ENCODE peak calls at places on chromosomes 2 and 18, in eight cellular contexts. One of them, this sample, is unnamed. For H3K4me1, the result is how much of the 10 kb centered on the place peaks cover.

GRCh38 chr18:30487962-30488361 is 554.6 kb downstream of the DSC3 start:
- DNase-seq in heart left ventricle: no peak
- DNase-seq in IMR-90: no peak
- DNase-seq in endothelial cell of umbilical vein: no peak
- DNase-seq in left lung: no peak
- DNase-seq in heart right ventricle: no peak
- DNase-seq in colonic mucosa: no peak
- DNase-seq in body of pancreas: no peak
- DNase-seq in this sample: no peak

GRCh38 chr18:79381811-79382311 is 13.9 kb upstream of the NFATC1 start:
- DNase-seq in heart left ventricle: peak
- DNase-seq in IMR-90: no peak
- DNase-seq in endothelial cell of umbilical vein: no peak
- DNase-seq in left lung: no peak
- DNase-seq in heart right ventricle: no peak
- DNase-seq in colonic mucosa: no peak
- DNase-seq in body of pancreas: no peak
- DNase-seq in this sample: no peak

GRCh38 chr2:42085706-42086487 is 38.1 kb downstream of the PKDCC start:
- DNase-seq in heart left ventricle: no peak
- DNase-seq in IMR-90: no peak
- DNase-seq in endothelial cell of umbilical vein: no peak
- DNase-seq in left lung: no peak
- DNase-seq in heart right ventricle: no peak
- DNase-seq in colonic mucosa: no peak
- DNase-seq in body of pancreas: no peak
- DNase-seq in this sample: no peak

GRCh38 chr2:25825238-25825637 is 53.0 kb downstream of the ASXL2 start:
- DNase-seq in heart left ventricle: no peak
- DNase-seq in IMR-90: no peak
- DNase-seq in endothelial cell of umbilical vein: no peak
- DNase-seq in left lung: no peak
- DNase-seq in heart right ventricle: no peak
- DNase-seq in colonic mucosa: no peak
- DNase-seq in body of pancreas: no peak
- DNase-seq in this sample: no peak

GRCh38 chr2:47767880-47768609 is 14.9 kb upstream of the MSH6 start:
- DNase-seq in heart left ventricle: peak
- DNase-seq in IMR-90: peak
- DNase-seq in endothelial cell of umbilical vein: peak
- DNase-seq in left lung: peak
- DNase-seq in heart right ventricle: peak
- DNase-seq in colonic mucosa: peak
- DNase-seq in body of pancreas: peak
- DNase-seq in this sample: no peak

GRCh38 chr18:34283506-34283905 is 58.8 kb upstream of the NOL4 start:
- DNase-seq in heart left ventricle: no peak
- DNase-seq in IMR-90: no peak
- DNase-seq in endothelial cell of umbilical vein: no peak
- DNase-seq in left lung: no peak
- DNase-seq in heart right ventricle: no peak
- DNase-seq in colonic mucosa: no peak
- DNase-seq in body of pancreas: no peak
- DNase-seq in this sample: no peak

GRCh38 chr18:32974421-32975165 is 201.8 kb upstream of the KLHL14 start:
- DNase-seq in heart left ventricle: no peak
- DNase-seq in IMR-90: no peak
- DNase-seq in endothelial cell of umbilical vein: no peak
- DNase-seq in left lung: no peak
- DNase-seq in heart right ventricle: no peak
- DNase-seq in colonic mucosa: no peak
- DNase-seq in body of pancreas: no peak
- DNase-seq in this sample: no peak

GRCh38 chr2:96868555-96869280 is 1.2 kb downstream of the SEMA4C start:
- DNase-seq in heart left ventricle: peak
- DNase-seq in IMR-90: peak
- DNase-seq in endothelial cell of umbilical vein: peak
- DNase-seq in left lung: peak
- DNase-seq in heart right ventricle: peak
- DNase-seq in colonic mucosa: peak
- DNase-seq in body of pancreas: peak
- DNase-seq in this sample: no peak

GRCh38 chr2:120787512-120788348 is 52.1 kb downstream of the GLI2 start:
- DNase-seq in heart left ventricle: no peak
- DNase-seq in IMR-90: no peak
- DNase-seq in endothelial cell of umbilical vein: no peak
- DNase-seq in left lung: no peak
- DNase-seq in heart right ventricle: no peak
- DNase-seq in colonic mucosa: no peak
- DNase-seq in body of pancreas: no peak
- DNase-seq in this sample: no peak

GRCh38 chr2:37589298-37589697 is 82.1 kb downstream of the CDC42EP3 start:
- DNase-seq in heart left ventricle: no peak
- DNase-seq in IMR-90: peak
- DNase-seq in endothelial cell of umbilical vein: no peak
- DNase-seq in left lung: no peak
- DNase-seq in heart right ventricle: no peak
- DNase-seq in colonic mucosa: no peak
- DNase-seq in body of pancreas: no peak
- DNase-seq in this sample: no peak

GRCh38 chr2:37586663-37587409 is 84.6 kb downstream of the CDC42EP3 start:
- DNase-seq in heart left ventricle: no peak
- DNase-seq in IMR-90: no peak
- DNase-seq in endothelial cell of umbilical vein: no peak
- DNase-seq in left lung: no peak
- DNase-seq in heart right ventricle: no peak
- DNase-seq in colonic mucosa: no peak
- DNase-seq in body of pancreas: no peak
- DNase-seq in this sample: no peak

GRCh38 chr2:37585982-37586621 is 85.3 kb downstream of the CDC42EP3 start:
- DNase-seq in heart left ventricle: no peak
- DNase-seq in IMR-90: peak
- DNase-seq in endothelial cell of umbilical vein: peak
- DNase-seq in left lung: no peak
- DNase-seq in heart right ventricle: no peak
- DNase-seq in colonic mucosa: peak
- DNase-seq in body of pancreas: no peak
- DNase-seq in this sample: no peak

GRCh38 chr2:37588316-37588777 is 83.1 kb downstream of the CDC42EP3 start:
- DNase-seq in heart left ventricle: no peak
- DNase-seq in IMR-90: peak
- DNase-seq in endothelial cell of umbilical vein: peak
- DNase-seq in left lung: no peak
- DNase-seq in heart right ventricle: no peak
- DNase-seq in colonic mucosa: no peak
- DNase-seq in body of pancreas: peak
- DNase-seq in this sample: no peak

DNA sequence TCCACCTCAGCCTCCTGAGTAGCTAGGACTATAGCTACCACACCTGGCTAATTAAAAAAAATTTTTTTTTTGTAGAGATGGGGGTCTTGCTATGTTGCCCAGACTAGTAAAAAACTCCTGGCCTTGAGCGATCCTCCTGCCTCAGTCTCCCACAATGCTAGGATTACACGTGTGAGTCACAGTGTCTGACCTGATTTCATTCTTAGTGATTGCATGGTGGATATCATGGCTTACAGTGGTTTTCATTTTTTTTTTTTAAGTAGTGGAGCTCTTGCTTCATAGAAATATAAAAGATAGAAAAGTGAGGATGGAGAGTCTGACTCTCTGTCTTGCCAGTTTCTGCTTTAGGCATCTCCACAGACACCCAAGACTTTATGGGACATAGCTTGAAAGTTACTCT is 83.6 kb downstream of the CDC42EP3 start:
- DNase-seq in heart left ventricle: no peak
- DNase-seq in IMR-90: no peak
- DNase-seq in endothelial cell of umbilical vein: no peak
- DNase-seq in left lung: no peak
- DNase-seq in heart right ventricle: no peak
- DNase-seq in colonic mucosa: no peak
- DNase-seq in body of pancreas: no peak
- DNase-seq in this sample: no peak
- H3K4me1 ChIP-seq in heart left ventricle: under half
- H3K4me1 ChIP-seq in IMR-90: under half
- H3K4me1 ChIP-seq in endothelial cell of umbilical vein: half or more
- H3K4me1 ChIP-seq in left lung: under half
- H3K4me1 ChIP-seq in heart right ventricle: under half
- H3K4me1 ChIP-seq in colonic mucosa: under half
- H3K4me1 ChIP-seq in body of pancreas: half or more
- H3K4me1 ChIP-seq in this sample: half or more

GRCh38 chr2:216663106-216663505 is 29.9 kb downstream of the IGFBP2 start:
- DNase-seq in heart left ventricle: no peak
- DNase-seq in IMR-90: no peak
- DNase-seq in endothelial cell of umbilical vein: no peak
- DNase-seq in left lung: no peak
- DNase-seq in heart right ventricle: no peak
- DNase-seq in colonic mucosa: no peak
- DNase-seq in body of pancreas: peak
- DNase-seq in this sample: no peak

GRCh38 chr2:216665240-216665639 is 30.1 kb downstream of the IGFBP5 start:
- DNase-seq in heart left ventricle: no peak
- DNase-seq in IMR-90: no peak
- DNase-seq in endothelial cell of umbilical vein: no peak
- DNase-seq in left lung: no peak
- DNase-seq in heart right ventricle: no peak
- DNase-seq in colonic mucosa: peak
- DNase-seq in body of pancreas: peak
- DNase-seq in this sample: no peak

GRCh38 chr2:216663846-216664245 is 30.6 kb downstream of the IGFBP2 start:
- DNase-seq in heart left ventricle: peak
- DNase-seq in IMR-90: no peak
- DNase-seq in endothelial cell of umbilical vein: no peak
- DNase-seq in left lung: no peak
- DNase-seq in heart right ventricle: no peak
- DNase-seq in colonic mucosa: no peak
- DNase-seq in body of pancreas: no peak
- DNase-seq in this sample: no peak

GRCh38 chr2:216665717-216666116 is 29.6 kb downstream of the IGFBP5 start:
- DNase-seq in heart left ventricle: no peak
- DNase-seq in IMR-90: no peak
- DNase-seq in endothelial cell of umbilical vein: no peak
- DNase-seq in left lung: no peak
- DNase-seq in heart right ventricle: no peak
- DNase-seq in colonic mucosa: no peak
- DNase-seq in body of pancreas: peak
- DNase-seq in this sample: no peak

DNA sequence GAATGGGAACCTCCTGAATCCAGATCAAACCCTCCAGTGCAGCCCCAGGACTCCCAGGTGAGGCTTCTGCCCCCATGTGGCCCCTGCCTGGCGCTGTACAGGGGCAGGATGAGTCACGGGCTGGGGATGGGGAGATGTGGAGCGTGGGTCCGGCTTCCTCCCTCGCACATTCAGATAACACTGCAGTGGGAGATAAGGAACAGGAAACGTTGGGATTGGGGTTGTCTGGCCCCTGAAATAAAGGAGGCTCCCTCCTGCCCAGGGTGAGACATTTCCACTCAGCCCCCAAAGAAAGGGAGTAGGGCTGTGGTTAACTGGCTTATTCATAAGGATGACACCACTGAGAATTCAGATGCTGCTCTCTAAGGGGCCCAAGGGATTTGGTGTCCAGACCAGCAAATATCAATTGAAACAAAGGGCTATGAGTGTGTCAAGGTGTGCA is 30.7 kb downstream of the IGFBP5 start:
- DNase-seq in heart left ventricle: no peak
- DNase-seq in IMR-90: peak
- DNase-seq in endothelial cell of umbilical vein: peak
- DNase-seq in left lung: no peak
- DNase-seq in heart right ventricle: no peak
- DNase-seq in colonic mucosa: no peak
- DNase-seq in body of pancreas: no peak
- DNase-seq in this sample: no peak
- TF ChIP-seq CTCF in heart left ventricle: no peak
- TF ChIP-seq CTCF in IMR-90: peak
- TF ChIP-seq CTCF in endothelial cell of umbilical vein: peak
- TF ChIP-seq CTCF in left lung: no peak
- TF ChIP-seq CTCF in heart right ventricle: no peak
- TF ChIP-seq CTCF in colonic mucosa: no peak
- TF ChIP-seq CTCF in body of pancreas: no peak
- TF ChIP-seq CTCF in this sample: no peak

GRCh38 chr2:237701859-237702370 is 74.5 kb downstream of the LRRFIP1 start:
- DNase-seq in heart left ventricle: no peak
- DNase-seq in IMR-90: no peak
- DNase-seq in endothelial cell of umbilical vein: no peak
- DNase-seq in left lung: no peak
- DNase-seq in heart right ventricle: no peak
- DNase-seq in colonic mucosa: no peak
- DNase-seq in body of pancreas: no peak
- DNase-seq in this sample: peak
- H3K4me1 ChIP-seq in heart left ventricle: half or more
- H3K4me1 ChIP-seq in IMR-90: half or more
- H3K4me1 ChIP-seq in endothelial cell of umbilical vein: half or more
- H3K4me1 ChIP-seq in left lung: half or more
- H3K4me1 ChIP-seq in heart right ventricle: half or more
- H3K4me1 ChIP-seq in colonic mucosa: under half
- H3K4me1 ChIP-seq in body of pancreas: half or more
- H3K4me1 ChIP-seq in this sample: half or more

GRCh38 chr2:232438951-232439757 is 16.8 kb upstream of the ALPI start:
- DNase-seq in heart left ventricle: peak
- DNase-seq in IMR-90: no peak
- DNase-seq in endothelial cell of umbilical vein: peak
- DNase-seq in left lung: peak
- DNase-seq in heart right ventricle: no peak
- DNase-seq in colonic mucosa: no peak
- DNase-seq in body of pancreas: peak
- DNase-seq in this sample: no peak

GRCh38 chr2:232441147-232441651 is 14.8 kb upstream of the ALPI start:
- DNase-seq in heart left ventricle: no peak
- DNase-seq in IMR-90: no peak
- DNase-seq in endothelial cell of umbilical vein: no peak
- DNase-seq in left lung: peak
- DNase-seq in heart right ventricle: no peak
- DNase-seq in colonic mucosa: no peak
- DNase-seq in body of pancreas: no peak
- DNase-seq in this sample: no peak

GRCh38 chr2:232437130-232437620 is 18.8 kb upstream of the ALPI start:
- DNase-seq in heart left ventricle: peak
- DNase-seq in IMR-90: no peak
- DNase-seq in endothelial cell of umbilical vein: no peak
- DNase-seq in left lung: peak
- DNase-seq in heart right ventricle: no peak
- DNase-seq in colonic mucosa: no peak
- DNase-seq in body of pancreas: no peak
- DNase-seq in this sample: no peak

GRCh38 chr2:232438051-232438450 is 17.9 kb upstream of the ALPI start:
- DNase-seq in heart left ventricle: peak
- DNase-seq in IMR-90: no peak
- DNase-seq in endothelial cell of umbilical vein: no peak
- DNase-seq in left lung: peak
- DNase-seq in heart right ventricle: no peak
- DNase-seq in colonic mucosa: no peak
- DNase-seq in body of pancreas: no peak
- DNase-seq in this sample: no peak

DNA sequence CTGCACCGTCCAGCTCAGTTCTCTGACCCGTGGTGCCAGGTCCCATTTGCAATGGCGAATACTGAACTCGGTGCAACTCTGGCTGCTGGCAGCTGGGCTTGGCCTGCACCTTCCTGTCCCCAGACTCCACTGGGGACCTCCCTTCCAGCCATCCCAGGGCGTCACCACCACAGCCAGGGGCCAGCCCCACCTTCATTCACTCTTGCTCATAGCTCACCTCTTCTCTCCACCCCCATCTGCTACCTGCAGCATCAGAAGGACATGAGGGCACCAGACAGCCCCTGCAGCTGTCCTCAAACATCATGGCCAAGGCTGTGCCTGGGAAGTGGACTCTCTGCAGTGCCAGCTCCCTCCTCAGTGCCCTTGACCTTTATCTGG is 16.2 kb upstream of the ALPI start:
- DNase-seq in heart left ventricle: peak
- DNase-seq in IMR-90: no peak
- DNase-seq in endothelial cell of umbilical vein: no peak
- DNase-seq in left lung: peak
- DNase-seq in heart right ventricle: no peak
- DNase-seq in colonic mucosa: no peak
- DNase-seq in body of pancreas: no peak
- DNase-seq in this sample: no peak
- TF ChIP-seq CTCF in heart left ventricle: peak
- TF ChIP-seq CTCF in IMR-90: no peak
- TF ChIP-seq CTCF in endothelial cell of umbilical vein: no peak
- TF ChIP-seq CTCF in left lung: peak
- TF ChIP-seq CTCF in heart right ventricle: peak
- TF ChIP-seq CTCF in colonic mucosa: peak
- TF ChIP-seq CTCF in body of pancreas: peak
- TF ChIP-seq CTCF in this sample: no peak